ENCODE peak calls at places on chromosomes 5 and 9, in six cellular contexts. One of them, this sample, is unnamed.
A peak's percentile ranks its signal among the peaks of the same experiment; 100 is the strongest.

GRCh38 chr9:113597390-113598241 is 134.1 kb downstream of the RGS3 start:
- DNase-seq in H1: no peak
- DNase-seq in IMR-90: no peak
- DNase-seq in trophoblast cell: no peak
- DNase-seq in neuronal stem cell: no peak
- DNase-seq in mesenchymal stem cell: no peak
- DNase-seq in this sample: peak; percentile 24

GRCh38 chr5:172078726-172079345 is 72.4 kb upstream of the FBXW11 start:
- DNase-seq in H1: no peak
- DNase-seq in neuronal stem cell: no peak
- DNase-seq in IMR-90: no peak
- DNase-seq in trophoblast cell: no peak
- DNase-seq in mesenchymal stem cell: no peak
- DNase-seq in this sample: no peak

GRCh38 chr5:76256116-76256889 is 146.8 kb upstream of the IQGAP2 start:
- DNase-seq in H1: no peak
- DNase-seq in trophoblast cell: peak; percentile 72
- DNase-seq in mesenchymal stem cell: peak; percentile 77
- DNase-seq in IMR-90: peak; percentile 66
- DNase-seq in neuronal stem cell: peak; percentile 60
- DNase-seq in this sample: peak; percentile 72

GRCh38 chr5:95818181-95819147 is 4.1 kb downstream of the GLRX start:
- DNase-seq in neuronal stem cell: no peak
- DNase-seq in H1: no peak
- DNase-seq in trophoblast cell: peak; percentile 35
- DNase-seq in IMR-90: no peak
- DNase-seq in mesenchymal stem cell: no peak
- DNase-seq in this sample: no peak

GRCh38 chr5:172799416-172799815 is 28.4 kb upstream of the DUSP1 start:
- DNase-seq in IMR-90: no peak
- DNase-seq in trophoblast cell: no peak
- DNase-seq in neuronal stem cell: no peak
- DNase-seq in H1: no peak
- DNase-seq in mesenchymal stem cell: no peak
- DNase-seq in this sample: no peak

GRCh38 chr9:79061766-79062165 is 510.0 kb upstream of the TLE4 start:
- DNase-seq in mesenchymal stem cell: no peak
- DNase-seq in trophoblast cell: no peak
- DNase-seq in neuronal stem cell: no peak
- DNase-seq in H1: no peak
- DNase-seq in IMR-90: no peak
- DNase-seq in this sample: no peak

GRCh38 chr9:4489919-4490704 is at the start of gene SLC1A1:
- DNase-seq in H1: no peak
- DNase-seq in trophoblast cell: peak; percentile 59
- DNase-seq in IMR-90: peak; percentile 21
- DNase-seq in neuronal stem cell: peak; percentile 52
- DNase-seq in mesenchymal stem cell: peak; percentile 63
- DNase-seq in this sample: peak; percentile 80

GRCh38 chr5:122180863-122181519 is 51.6 kb downstream of the ZNF474 start:
- DNase-seq in mesenchymal stem cell: peak; percentile 76
- DNase-seq in H1: no peak
- DNase-seq in trophoblast cell: peak; percentile 85
- DNase-seq in IMR-90: peak; percentile 93
- DNase-seq in neuronal stem cell: no peak
- DNase-seq in this sample: no peak

GRCh38 chr9:88826651-88827245 is 164.5 kb upstream of the S1PR3 start:
- DNase-seq in H1: no peak
- DNase-seq in mesenchymal stem cell: no peak
- DNase-seq in neuronal stem cell: no peak
- DNase-seq in IMR-90: peak; percentile 75
- DNase-seq in trophoblast cell: no peak
- DNase-seq in this sample: no peak

GRCh38 chr9:33080534-33080933 is 4.1 kb upstream of the SMU1 start:
- DNase-seq in H1: no peak
- DNase-seq in mesenchymal stem cell: no peak
- DNase-seq in trophoblast cell: no peak
- DNase-seq in neuronal stem cell: no peak
- DNase-seq in IMR-90: no peak
- DNase-seq in this sample: no peak

GRCh38 chr9:76198336-76198735 is 195.9 kb downstream of the RFK start:
- DNase-seq in neuronal stem cell: no peak
- DNase-seq in IMR-90: peak; percentile 47
- DNase-seq in mesenchymal stem cell: no peak
- DNase-seq in trophoblast cell: no peak
- DNase-seq in H1: no peak
- DNase-seq in this sample: no peak

GRCh38 chr9:34047864-34048729 is 590 bp downstream of the UBAP2 start:
- DNase-seq in mesenchymal stem cell: no peak
- DNase-seq in trophoblast cell: peak; percentile 41
- DNase-seq in IMR-90: no peak
- DNase-seq in neuronal stem cell: peak; percentile 17
- DNase-seq in H1: no peak
- DNase-seq in this sample: peak; percentile 47

GRCh38 chr5:151724360-151724759 is 34.1 kb downstream of the ATOX1 start:
- DNase-seq in mesenchymal stem cell: no peak
- DNase-seq in trophoblast cell: no peak
- DNase-seq in IMR-90: no peak
- DNase-seq in neuronal stem cell: no peak
- DNase-seq in H1: no peak
- DNase-seq in this sample: no peak

GRCh38 chr5:32708949-32709348 is 2.2 kb upstream of the NPR3 start:
- DNase-seq in trophoblast cell: no peak
- DNase-seq in neuronal stem cell: peak; percentile 27
- DNase-seq in IMR-90: no peak
- DNase-seq in H1: no peak
- DNase-seq in mesenchymal stem cell: no peak
- DNase-seq in this sample: peak; percentile 56

GRCh38 chr5:6358434-6358820 is 19.9 kb downstream of the MED10 start:
- DNase-seq in IMR-90: no peak
- DNase-seq in neuronal stem cell: no peak
- DNase-seq in trophoblast cell: no peak
- DNase-seq in H1: no peak
- DNase-seq in mesenchymal stem cell: no peak
- DNase-seq in this sample: peak; percentile 10

GRCh38 chr5:7436521-7436920 is 40.6 kb downstream of the ADCY2 start:
- DNase-seq in mesenchymal stem cell: no peak
- DNase-seq in trophoblast cell: peak; percentile 90
- DNase-seq in IMR-90: no peak
- DNase-seq in H1: no peak
- DNase-seq in neuronal stem cell: no peak
- DNase-seq in this sample: no peak

GRCh38 chr5:19229210-19229835 is 758.7 kb downstream of the CDH18 start:
- DNase-seq in mesenchymal stem cell: no peak
- DNase-seq in neuronal stem cell: no peak
- DNase-seq in H1: no peak
- DNase-seq in IMR-90: no peak
- DNase-seq in trophoblast cell: no peak
- DNase-seq in this sample: no peak

GRCh38 chr9:36597412-36598178 is 24.9 kb downstream of the MELK start:
- DNase-seq in H1: no peak
- DNase-seq in IMR-90: peak; percentile 70
- DNase-seq in neuronal stem cell: no peak
- DNase-seq in mesenchymal stem cell: peak; percentile 77
- DNase-seq in trophoblast cell: peak; percentile 59
- DNase-seq in this sample: no peak

GRCh38 chr5:50767588-50767987 is 101.2 kb downstream of the PARP8 start:
- DNase-seq in H1: no peak
- DNase-seq in trophoblast cell: no peak
- DNase-seq in IMR-90: peak; percentile 41
- DNase-seq in mesenchymal stem cell: no peak
- DNase-seq in neuronal stem cell: no peak
- DNase-seq in this sample: no peak

GRCh38 chr5:50766042-50766441 is 99.6 kb downstream of the PARP8 start:
- DNase-seq in IMR-90: no peak
- DNase-seq in trophoblast cell: no peak
- DNase-seq in mesenchymal stem cell: no peak
- DNase-seq in H1: no peak
- DNase-seq in neuronal stem cell: no peak
- DNase-seq in this sample: no peak

GRCh38 chr5:50768650-50769049 is 102.2 kb downstream of the PARP8 start:
- DNase-seq in mesenchymal stem cell: no peak
- DNase-seq in H1: no peak
- DNase-seq in neuronal stem cell: no peak
- DNase-seq in trophoblast cell: no peak
- DNase-seq in IMR-90: no peak
- DNase-seq in this sample: no peak

GRCh38 chr5:50766967-50767366 is 100.5 kb downstream of the PARP8 start:
- DNase-seq in trophoblast cell: peak; percentile 28
- DNase-seq in mesenchymal stem cell: no peak
- DNase-seq in neuronal stem cell: no peak
- DNase-seq in H1: no peak
- DNase-seq in IMR-90: no peak
- DNase-seq in this sample: no peak

DNA sequence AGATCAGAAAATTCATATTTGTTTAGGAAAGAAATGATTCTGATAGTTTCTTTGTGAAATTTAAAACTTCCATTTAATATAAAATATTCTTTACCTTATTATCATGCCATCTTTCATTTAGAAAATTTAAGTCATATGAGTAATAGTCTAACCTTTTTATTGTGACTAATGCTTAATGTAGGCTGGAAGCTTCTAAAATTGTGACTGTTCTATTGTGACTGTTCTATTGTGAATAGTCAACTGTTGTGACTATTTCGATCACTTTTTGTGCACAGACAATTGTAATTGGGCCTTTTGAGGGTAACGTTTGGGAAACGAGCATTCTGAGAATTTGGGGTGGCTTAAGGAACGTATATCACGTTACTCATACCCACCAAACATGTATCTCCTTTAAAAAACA is 100.0 kb downstream of the PARP8 start:
- DNase-seq in IMR-90: no peak
- DNase-seq in trophoblast cell: no peak
- DNase-seq in H1: no peak
- DNase-seq in mesenchymal stem cell: no peak
- DNase-seq in neuronal stem cell: no peak
- DNase-seq in this sample: no peak
- H2AFZ ChIP-seq in IMR-90: no peak overlapping the region
- H2AFZ ChIP-seq in trophoblast cell: no peak overlapping the region
- H2AFZ ChIP-seq in H1: no peak overlapping the region
- H2AFZ ChIP-seq in mesenchymal stem cell: no peak overlapping the region
- H2AFZ ChIP-seq in neuronal stem cell: no peak overlapping the region
- H2AFZ ChIP-seq in this sample: no peak overlapping the region

GRCh38 chr5:147504535-147504934 is 5.3 kb downstream of the DPYSL3 start:
- DNase-seq in neuronal stem cell: no peak
- DNase-seq in IMR-90: no peak
- DNase-seq in H1: no peak
- DNase-seq in mesenchymal stem cell: no peak
- DNase-seq in trophoblast cell: no peak
- DNase-seq in this sample: no peak
- H2BK120ac ChIP-seq in neuronal stem cell: no peak overlapping the region
- H2BK120ac ChIP-seq in IMR-90: no peak overlapping the region
- H2BK120ac ChIP-seq in H1: no peak overlapping the region
- H2BK120ac ChIP-seq in mesenchymal stem cell: no peak overlapping the region
- H2BK120ac ChIP-seq in trophoblast cell: no peak overlapping the region
- H2BK120ac ChIP-seq in this sample: no peak overlapping the region

DNA sequence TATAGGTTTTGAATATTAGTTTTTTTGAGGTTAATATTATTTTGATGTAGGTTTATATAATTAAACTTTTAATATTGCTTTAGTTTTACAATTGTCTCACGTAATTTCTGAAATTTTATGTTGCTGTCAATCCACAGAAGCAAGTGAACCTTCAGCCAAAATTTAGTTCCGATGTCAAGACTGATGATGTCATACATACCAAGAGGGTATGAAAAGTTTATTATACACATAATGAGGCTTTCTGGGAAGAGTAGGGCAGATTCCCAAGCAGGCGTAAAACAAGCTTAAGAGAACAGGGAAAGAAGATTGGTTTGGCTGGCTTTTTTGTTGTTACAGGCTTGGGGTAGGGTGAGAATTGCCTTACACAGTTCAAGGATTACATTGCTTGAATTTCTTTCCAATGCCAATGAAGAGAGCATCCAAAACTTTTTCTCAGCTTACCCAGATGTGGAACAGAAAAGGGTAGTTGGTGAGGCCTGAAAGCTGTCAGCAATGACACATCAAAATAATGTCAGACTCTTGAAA is 1962.9 kb upstream of the CDH6 start:
- DNase-seq in IMR-90: no peak
- DNase-seq in mesenchymal stem cell: no peak
- DNase-seq in neuronal stem cell: no peak
- DNase-seq in H1: no peak
- DNase-seq in trophoblast cell: no peak
- DNase-seq in this sample: no peak
- H2AFZ ChIP-seq in IMR-90: no peak overlapping the region
- H2AFZ ChIP-seq in mesenchymal stem cell: no peak overlapping the region
- H2AFZ ChIP-seq in neuronal stem cell: peak overlapping the region; percentile 15
- H2AFZ ChIP-seq in H1: no peak overlapping the region
- H2AFZ ChIP-seq in trophoblast cell: no peak overlapping the region
- H2AFZ ChIP-seq in this sample: no peak overlapping the region

GRCh38 chr9:124770359-124771020 is 621 bp downstream of the NR6A1 start:
- DNase-seq in H1: no peak
- DNase-seq in mesenchymal stem cell: no peak
- DNase-seq in IMR-90: no peak
- DNase-seq in neuronal stem cell: no peak
- DNase-seq in trophoblast cell: no peak
- DNase-seq in this sample: no peak

GRCh38 chr9:124771867-124772621 is 933 bp upstream of the NR6A1 start:
- DNase-seq in IMR-90: peak; percentile 68
- DNase-seq in H1: no peak
- DNase-seq in mesenchymal stem cell: peak; percentile 81
- DNase-seq in neuronal stem cell: peak; percentile 85
- DNase-seq in trophoblast cell: peak; percentile 89
- DNase-seq in this sample: peak; percentile 88

GRCh38 chr9:124773473-124774130 is 2.5 kb upstream of the NR6A1 start:
- DNase-seq in H1: no peak
- DNase-seq in neuronal stem cell: no peak
- DNase-seq in mesenchymal stem cell: no peak
- DNase-seq in IMR-90: no peak
- DNase-seq in trophoblast cell: no peak
- DNase-seq in this sample: no peak

GRCh38 chr9:124769451-124770358 is 1.4 kb downstream of the NR6A1 start:
- DNase-seq in H1: no peak
- DNase-seq in neuronal stem cell: no peak
- DNase-seq in trophoblast cell: peak; percentile 38
- DNase-seq in IMR-90: no peak
- DNase-seq in mesenchymal stem cell: peak; percentile 38
- DNase-seq in this sample: peak; percentile 65

DNA sequence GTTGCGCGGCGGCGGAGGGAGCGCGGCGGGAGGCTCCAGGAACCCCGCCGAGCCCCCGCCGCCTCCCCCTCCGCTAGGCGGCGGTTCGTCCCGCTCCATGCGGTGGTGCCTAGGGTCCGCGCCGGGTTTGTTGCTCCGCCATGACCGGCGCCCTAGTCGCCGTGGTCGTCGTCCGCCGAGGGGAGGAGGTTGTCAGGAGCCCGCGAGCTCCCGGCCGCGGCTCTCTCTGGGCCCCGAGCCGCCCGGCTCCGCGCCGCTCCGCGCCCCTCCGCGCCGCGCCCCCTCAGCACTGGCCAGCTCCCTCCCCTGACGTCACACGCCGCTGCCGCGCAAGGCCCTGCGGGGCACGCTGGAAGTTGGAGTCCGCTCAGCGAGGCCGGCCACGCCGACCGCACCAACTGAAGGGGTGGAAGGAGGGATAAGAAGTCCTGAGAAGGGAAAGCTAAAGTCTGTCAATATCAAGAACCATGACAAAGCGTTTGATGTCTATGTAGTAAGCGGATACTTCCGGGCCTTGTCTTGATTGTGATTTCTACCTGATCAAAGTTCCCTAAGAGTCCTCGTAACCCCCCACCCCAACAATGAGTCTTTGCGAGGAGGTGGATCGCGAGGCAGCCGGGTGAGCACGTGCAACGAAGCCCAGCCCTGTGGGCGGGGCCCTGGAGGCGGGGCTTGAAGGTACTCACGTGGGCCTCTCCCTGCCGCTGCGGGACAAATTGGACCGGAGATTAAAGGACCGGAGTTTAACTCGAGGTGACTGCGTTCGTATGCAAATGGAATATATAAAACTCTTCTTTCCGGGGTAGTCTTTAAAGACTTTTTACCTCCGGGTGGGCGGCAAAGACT is at the start of gene NR6A1:
- DNase-seq in mesenchymal stem cell: peak; percentile 98
- DNase-seq in trophoblast cell: peak; percentile 99
- DNase-seq in neuronal stem cell: peak; percentile 97
- DNase-seq in IMR-90: peak; percentile 95
- DNase-seq in H1: peak; percentile 89
- DNase-seq in this sample: peak; percentile 96
- H2BK120ac ChIP-seq in mesenchymal stem cell: no peak within 1 kb of the TSS
- H2BK120ac ChIP-seq in trophoblast cell: no peak within 1 kb of the TSS
- H2BK120ac ChIP-seq in neuronal stem cell: no peak within 1 kb of the TSS
- H2BK120ac ChIP-seq in IMR-90: peak within 1 kb of the TSS; percentile 100
- H2BK120ac ChIP-seq in H1: no peak within 1 kb of the TSS
- H2BK120ac ChIP-seq in this sample: no peak within 1 kb of the TSS

This sample was measured in H9.